ENCODE peak calls at places on chromosomes 7 and 10, in eight cellular contexts. P, B, L, J, T, I, V and F are unnamed samples.

GRCh38 chr10:131788386-131788785 is 112.4 kb upstream of the PPP2R2D start:
- DNase-seq in V (no peak), J (no peak), B (no peak), I (no peak), P (no peak), L (no peak), T (no peak), F (no peak)

GRCh38 chr10:42979730-42980467 is 97.0 kb upstream of the RET start:
- DNase-seq in B (peak; percentile 3), P (no peak), J (no peak), T (no peak), I (no peak), L (no peak), V (no peak), F (no peak)

GRCh38 chr10:84511709-84512108 is 183.3 kb downstream of the CCSER2 start:
- DNase-seq in P (no peak), T (no peak), I (no peak), B (no peak), J (no peak), V (no peak), L (no peak), F (no peak)

GRCh38 chr7:26165950-26166680 is 14.1 kb downstream of the NFE2L3 start:
- DNase-seq in L (no peak), B (no peak), T (no peak), V (no peak), J (no peak), P (no peak), I (no peak), F (no peak)

GRCh38 chr10:69078311-69078710 is 9.6 kb upstream of the SRGN start:
- DNase-seq in I (no peak), L (no peak), V (no peak), P (no peak), B (no peak), T (no peak), J (no peak), F (no peak)

GRCh38 chr7:28125381-28126046 is 55.1 kb downstream of the JAZF1 start:
- DNase-seq in B (peak; percentile 27), T (no peak), L (no peak), I (no peak), V (no peak), J (no peak), P (no peak), F (no peak)

GRCh38 chr10:35913628-35914027 is 271.5 kb upstream of the FZD8 start:
- DNase-seq in I (peak; percentile 81), V (no peak), P (no peak), J (no peak), B (no peak), T (no peak), L (no peak), F (no peak)

GRCh38 chr7:39589323-39590111 is 23.3 kb downstream of the YAE1 start:
- DNase-seq in P (no peak), B (no peak), I (peak; percentile 84), V (no peak), L (no peak), T (no peak), J (no peak), F (no peak)

GRCh38 chr7:1123721-1124120 is 35.8 kb downstream of the GPER1 start:
- DNase-seq in T (peak; percentile 78), B (peak; percentile 85), I (peak; percentile 79), P (peak; percentile 57), J (peak; percentile 78), V (peak; percentile 94), L (peak; percentile 85), F (peak; percentile 89)

GRCh38 chr10:1654247-1654646 is 83.1 kb downstream of the ADARB2 start:
- DNase-seq in J (no peak), B (no peak), I (no peak), T (peak; percentile 7), P (no peak), V (no peak), L (no peak), F (no peak)

GRCh38 chr10:128556575-128556974 is 430.4 kb upstream of the MKI67 start:
- DNase-seq in T (no peak), P (no peak), V (no peak), L (no peak), B (no peak), I (no peak), J (no peak), F (no peak)

DNA sequence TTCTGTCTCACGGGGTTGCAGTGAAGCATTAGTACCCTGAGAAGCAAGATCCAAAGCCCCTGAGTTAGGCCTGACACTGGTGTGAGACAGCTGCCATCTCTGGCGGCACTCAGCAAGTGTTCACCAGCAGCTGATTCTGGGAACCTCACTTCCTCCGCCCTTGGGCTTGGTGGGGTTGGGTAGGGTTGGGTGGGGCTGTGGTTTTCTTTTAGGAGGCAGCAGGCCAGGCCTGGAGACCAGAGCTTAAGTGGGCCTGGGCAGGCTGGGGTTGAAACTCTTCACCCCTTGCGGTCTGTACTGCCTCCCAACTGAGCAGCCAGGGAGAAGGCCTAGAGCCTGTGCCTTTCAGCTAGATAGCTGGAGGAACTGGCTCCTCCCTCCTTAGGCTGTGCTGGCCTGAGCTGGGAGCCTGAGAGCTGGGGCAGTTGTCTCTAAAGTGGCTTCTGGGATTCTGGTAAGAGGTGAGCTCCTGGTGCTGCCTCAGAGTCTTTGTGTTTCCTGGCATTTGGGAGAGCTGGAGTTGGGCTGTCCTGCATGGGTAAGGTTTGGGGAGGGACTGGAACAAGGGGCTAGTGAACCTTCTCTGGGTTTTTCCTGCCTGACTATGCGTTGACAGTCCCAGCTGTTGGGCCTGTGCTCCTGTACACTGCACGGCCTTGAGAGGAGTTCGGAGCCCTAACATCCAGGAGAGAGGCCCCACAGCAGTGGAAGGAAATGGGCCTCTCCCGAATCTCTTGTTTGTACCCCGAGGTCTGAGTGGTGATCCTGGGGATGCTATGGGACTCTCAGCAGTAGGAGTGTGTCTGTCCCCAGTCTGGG is 5.1 kb downstream of the TSPAN14 start:
- DNase-seq in P (peak; percentile 86), I (no peak), L (no peak), V (no peak), B (peak; percentile 47), T (no peak), J (peak; percentile 36), F (peak; percentile 80)
- TF ChIP-seq POLR2A in P (peak; percentile 39), I (no peak), L (no peak), V (no peak), B (no peak), T (peak; percentile 35), J (no peak), F (no peak)

DNA sequence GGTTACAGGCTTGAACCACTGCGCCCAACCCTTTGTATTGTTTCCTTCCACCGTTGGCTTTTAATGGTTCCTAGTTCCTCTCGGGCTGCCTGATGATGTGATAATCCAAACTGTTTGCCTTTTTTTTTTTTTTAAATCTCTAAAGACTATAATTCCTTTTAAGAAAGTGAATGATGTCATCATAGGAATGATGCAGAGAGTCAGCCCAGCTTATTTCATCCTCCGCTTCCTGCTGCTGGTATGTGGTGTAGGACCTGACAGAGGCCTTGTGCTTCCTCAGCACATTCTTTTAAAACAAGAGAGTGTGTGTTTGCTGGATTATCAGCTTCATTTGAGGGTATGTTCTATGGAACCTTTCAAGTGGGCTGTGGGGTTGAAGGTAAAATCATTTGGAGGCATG is 241.4 kb downstream of the LRMDA start:
- DNase-seq in J (no peak), L (no peak), V (no peak), T (no peak), P (no peak), B (no peak), I (peak; percentile 5), F (no peak)
- TF ChIP-seq POLR2A in J (no peak), L (no peak), V (no peak), T (no peak), P (no peak), B (no peak), I (no peak), F (no peak)

GRCh38 chr7:20330797-20331230 is at the start of gene ITGB8:
- DNase-seq in I (no peak), J (no peak), B (no peak), V (no peak), L (no peak), T (no peak), P (no peak), F (no peak)
- TF ChIP-seq POLR2A in I (no peak), J (no peak), B (no peak), V (no peak), L (no peak), T (no peak), P (no peak), F (no peak)

DNA sequence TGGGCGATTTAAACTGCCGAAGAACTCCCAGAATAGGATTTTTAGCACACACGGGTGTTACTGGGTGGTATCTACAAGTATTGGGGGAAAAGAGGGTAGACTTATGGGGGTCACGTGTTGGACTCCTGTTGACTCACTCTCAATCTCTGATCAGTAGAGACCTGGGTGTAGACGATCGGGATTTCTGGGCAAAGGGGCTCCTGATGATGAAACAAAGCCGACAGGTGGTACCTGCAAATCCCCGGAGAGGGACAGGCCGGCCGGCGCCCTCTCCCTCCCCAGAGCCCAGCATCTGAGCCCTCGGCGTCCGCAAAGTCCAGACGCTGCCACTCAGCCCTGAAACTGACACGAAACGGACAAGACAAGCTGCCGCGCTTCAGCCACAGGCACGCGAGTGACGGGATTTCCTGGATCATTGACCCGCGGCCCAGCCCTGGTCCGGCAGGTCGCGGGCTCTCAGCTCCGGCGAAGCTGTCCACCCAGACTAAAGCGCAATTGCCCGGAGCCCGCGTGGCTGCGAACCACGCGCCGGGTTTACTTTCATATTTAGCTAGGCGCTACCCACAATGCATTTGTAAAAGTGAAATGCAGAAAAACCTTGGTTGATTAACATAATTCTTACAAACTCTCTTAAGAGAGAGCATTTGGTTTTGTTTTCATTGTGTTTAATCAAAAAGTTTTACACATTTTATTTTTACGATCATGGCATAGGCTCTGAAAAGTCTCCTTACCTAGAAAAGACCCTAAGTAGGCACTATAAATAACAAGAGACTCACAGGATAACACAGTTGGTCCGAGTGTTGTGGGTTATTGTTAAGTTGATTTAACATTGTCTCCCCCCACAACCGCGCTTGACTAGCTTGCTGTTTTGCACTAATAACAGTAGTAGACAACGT is 56.9 kb upstream of the EZH2 start:
- DNase-seq in B (peak; percentile 81), I (peak; percentile 91), J (peak; percentile 79), V (peak; percentile 94), P (peak; percentile 82), L (peak; percentile 83), T (peak; percentile 86), F (peak; percentile 90)
- TF ChIP-seq POLR2A in B (peak; percentile 76), I (no peak), J (peak; percentile 19), V (no peak), P (peak; percentile 31), L (peak; percentile 50), T (peak; percentile 72), F (peak; percentile 42)

GRCh38 chr10:122974543-122975064 is 5.6 kb upstream of the PSTK start:
- DNase-seq in B (no peak), I (no peak), J (no peak), T (no peak), P (no peak), L (no peak), V (no peak), F (no peak)

GRCh38 chr10:122984708-122985107 is 4.5 kb downstream of the PSTK start:
- DNase-seq in I (no peak), L (no peak), B (no peak), J (no peak), P (no peak), T (no peak), V (no peak), F (no peak)

GRCh38 chr10:122983898-122984297 is 3.7 kb downstream of the PSTK start:
- DNase-seq in V (no peak), I (no peak), B (no peak), L (no peak), P (no peak), T (peak; percentile 63), J (no peak), F (no peak)

GRCh38 chr10:122981066-122981464 is 864 bp downstream of the PSTK start:
- DNase-seq in P (no peak), J (no peak), I (peak; percentile 53), L (no peak), T (no peak), B (no peak), V (no peak), F (no peak)

GRCh38 chr10:122980209-122981065 is at the start of gene PSTK:
- DNase-seq in I (peak; percentile 92), T (peak; percentile 93), P (peak; percentile 93), V (peak; percentile 97), L (peak; percentile 90), J (peak; percentile 91), B (peak; percentile 84), F (peak; percentile 96)
- TF ChIP-seq POLR2A in I (peak; percentile 31), T (peak; percentile 77), P (peak; percentile 78), V (no peak), L (peak; percentile 51), J (peak; percentile 73), B (peak; percentile 45), F (peak; percentile 53)